ENCODE peak calls at places on chromosomes 3 and 15, in ten cellular contexts. One of them, this sample, is unnamed.

GRCh38 chr15:72227192-72227586 is 3.8 kb downstream of the PKM start:
- DNase-seq in RWPE2: peak; percentile 91
- DNase-seq in BJ: no peak
- DNase-seq in EL: peak; percentile 87
- DNase-seq in amniotic epithelial cell: peak; percentile 93
- DNase-seq in AG08395: peak; percentile 53
- DNase-seq in tibial nerve: no peak
- DNase-seq in activated T-helper 1 cell treated with Interleukin-2 at 50 U/mL for 16 hours: no peak
- DNase-seq in endothelial cell: no peak
- DNase-seq in transverse colon: no peak
- DNase-seq in this sample: no peak

GRCh38 chr3:15206662-15207576 is 873 bp downstream of the CAPN7 start:
- DNase-seq in AG08395: no peak
- DNase-seq in endothelial cell: no peak
- DNase-seq in RWPE2: peak; percentile 58
- DNase-seq in EL: peak; percentile 56
- DNase-seq in tibial nerve: no peak
- DNase-seq in activated T-helper 1 cell treated with Interleukin-2 at 50 U/mL for 16 hours: no peak
- DNase-seq in amniotic epithelial cell: peak; percentile 68
- DNase-seq in BJ: no peak
- DNase-seq in transverse colon: peak; percentile 36
- DNase-seq in this sample: peak; percentile 38

GRCh38 chr3:22115581-22115980 is 364.6 kb upstream of the ZNF385D start:
- DNase-seq in activated T-helper 1 cell treated with Interleukin-2 at 50 U/mL for 16 hours: no peak
- DNase-seq in AG08395: no peak
- DNase-seq in amniotic epithelial cell: peak; percentile 3
- DNase-seq in RWPE2: no peak
- DNase-seq in EL: peak; percentile 24
- DNase-seq in BJ: no peak
- DNase-seq in transverse colon: no peak
- DNase-seq in endothelial cell: no peak
- DNase-seq in tibial nerve: no peak
- DNase-seq in this sample: no peak

GRCh38 chr3:3666664-3667063 is 132.6 kb upstream of the LRRN1 start:
- DNase-seq in RWPE2: no peak
- DNase-seq in transverse colon: no peak
- DNase-seq in BJ: no peak
- DNase-seq in AG08395: no peak
- DNase-seq in endothelial cell: no peak
- DNase-seq in tibial nerve: no peak
- DNase-seq in amniotic epithelial cell: no peak
- DNase-seq in activated T-helper 1 cell treated with Interleukin-2 at 50 U/mL for 16 hours: no peak
- DNase-seq in EL: no peak
- DNase-seq in this sample: no peak

GRCh38 chr15:65092911-65093792 is 16.6 kb downstream of the KBTBD13 start:
- DNase-seq in RWPE2: peak; percentile 66
- DNase-seq in endothelial cell: no peak
- DNase-seq in tibial nerve: no peak
- DNase-seq in amniotic epithelial cell: no peak
- DNase-seq in activated T-helper 1 cell treated with Interleukin-2 at 50 U/mL for 16 hours: no peak
- DNase-seq in EL: no peak
- DNase-seq in BJ: no peak
- DNase-seq in AG08395: no peak
- DNase-seq in transverse colon: no peak
- DNase-seq in this sample: no peak

GRCh38 chr3:139320551-139321309 is 23.1 kb upstream of the MRPS22 start:
- DNase-seq in transverse colon: no peak
- DNase-seq in activated T-helper 1 cell treated with Interleukin-2 at 50 U/mL for 16 hours: no peak
- DNase-seq in RWPE2: no peak
- DNase-seq in BJ: no peak
- DNase-seq in tibial nerve: no peak
- DNase-seq in EL: no peak
- DNase-seq in endothelial cell: no peak
- DNase-seq in amniotic epithelial cell: no peak
- DNase-seq in AG08395: no peak
- DNase-seq in this sample: no peak

GRCh38 chr15:78739206-78739605 is 72.1 kb downstream of the ADAMTS7 start:
- DNase-seq in transverse colon: peak; percentile 4
- DNase-seq in endothelial cell: no peak
- DNase-seq in BJ: no peak
- DNase-seq in amniotic epithelial cell: no peak
- DNase-seq in RWPE2: peak; percentile 57
- DNase-seq in tibial nerve: no peak
- DNase-seq in EL: no peak
- DNase-seq in AG08395: no peak
- DNase-seq in activated T-helper 1 cell treated with Interleukin-2 at 50 U/mL for 16 hours: no peak
- DNase-seq in this sample: no peak

GRCh38 chr15:38211249-38211648 is 41.4 kb upstream of the SPRED1 start:
- DNase-seq in amniotic epithelial cell: no peak
- DNase-seq in endothelial cell: no peak
- DNase-seq in AG08395: no peak
- DNase-seq in EL: no peak
- DNase-seq in BJ: no peak
- DNase-seq in RWPE2: no peak
- DNase-seq in tibial nerve: no peak
- DNase-seq in transverse colon: no peak
- DNase-seq in activated T-helper 1 cell treated with Interleukin-2 at 50 U/mL for 16 hours: no peak
- DNase-seq in this sample: no peak

GRCh38 chr3:196979545-196979944 is 10.9 kb upstream of the PIGZ start:
- DNase-seq in EL: no peak
- DNase-seq in tibial nerve: no peak
- DNase-seq in AG08395: peak; percentile 28
- DNase-seq in activated T-helper 1 cell treated with Interleukin-2 at 50 U/mL for 16 hours: no peak
- DNase-seq in amniotic epithelial cell: peak; percentile 98
- DNase-seq in endothelial cell: no peak
- DNase-seq in RWPE2: peak; percentile 11
- DNase-seq in BJ: no peak
- DNase-seq in transverse colon: no peak
- DNase-seq in this sample: no peak

GRCh38 chr15:69141286-69141701 is 19.1 kb upstream of the GLCE start:
- DNase-seq in amniotic epithelial cell: no peak
- DNase-seq in EL: peak; percentile 50
- DNase-seq in transverse colon: no peak
- DNase-seq in BJ: no peak
- DNase-seq in AG08395: no peak
- DNase-seq in RWPE2: no peak
- DNase-seq in endothelial cell: no peak
- DNase-seq in activated T-helper 1 cell treated with Interleukin-2 at 50 U/mL for 16 hours: no peak
- DNase-seq in tibial nerve: no peak
- DNase-seq in this sample: no peak

This sample was measured in cardiac muscle cell.